ENCODE peak calls at places on chromosomes 6 and 20, in four cellular contexts. B is cardiac muscle cell; U is BE2C; M is naive thymus-derived CD4-positive, alpha-beta T cell. G is an unnamed sample.

GRCh38 chr20:38610521-38610920 is 8.9 kb downstream of the ARHGAP40 start:
- DNase-seq in M (no peak), U (no peak), B (peak; percentile 25), G (no peak)

GRCh38 chr20:57576002-57576401 is 15.1 kb downstream of the PCK1 start:
- DNase-seq in U (no peak), B (no peak), M (no peak), G (no peak)

GRCh38 chr20:20130399-20130798 is 78.1 kb downstream of the CFAP61 start:
- DNase-seq in B (no peak), U (peak; percentile 31), M (no peak), G (peak; percentile 52)

GRCh38 chr20:57369601-57370000 is 18.5 kb downstream of the RAE1 start:
- DNase-seq in B (no peak), U (no peak), M (no peak), G (no peak)

GRCh38 chr6:113103618-113104390 is 753.3 kb upstream of the MARCKS start:
- DNase-seq in U (no peak), M (no peak), B (peak; percentile 47), G (peak; percentile 48)

GRCh38 chr6:130337534-130337933 is 28.3 kb upstream of the TMEM200A start:
- DNase-seq in U (no peak), M (no peak), B (no peak), G (no peak)

GRCh38 chr6:90860822-90861601 is 274.1 kb upstream of the MAP3K7 start:
- DNase-seq in U (no peak), M (no peak), B (peak; percentile 12), G (peak; percentile 46)

GRCh38 chr20:20549699-20550098 is 162.7 kb downstream of the RALGAPA2 start:
- DNase-seq in B (peak; percentile 2), M (no peak), U (no peak), G (no peak)

GRCh38 chr6:144659202-144659731 is 374.1 kb downstream of the UTRN start:
- DNase-seq in M (peak; percentile 13), B (peak; percentile 80), U (peak; percentile 71), G (no peak)

GRCh38 chr20:36202891-36203338 is 33.4 kb upstream of the AAR2 start:
- DNase-seq in M (peak; percentile 78), B (peak; percentile 66), U (peak; percentile 78), G (peak; percentile 70)

GRCh38 chr6:43904311-43905123 is 134.5 kb downstream of the VEGFA start:
- DNase-seq in B (no peak), M (no peak), U (no peak), G (peak; percentile 59)

GRCh38 chr20:7696311-7696710 is 243.9 kb downstream of the HAO1 start:
- DNase-seq in B (no peak), M (no peak), U (no peak), G (no peak)

GRCh38 chr6:11779308-11780096 is 899 bp upstream of the ADTRP start:
- DNase-seq in U (no peak), M (no peak), B (no peak), G (no peak)

DNA sequence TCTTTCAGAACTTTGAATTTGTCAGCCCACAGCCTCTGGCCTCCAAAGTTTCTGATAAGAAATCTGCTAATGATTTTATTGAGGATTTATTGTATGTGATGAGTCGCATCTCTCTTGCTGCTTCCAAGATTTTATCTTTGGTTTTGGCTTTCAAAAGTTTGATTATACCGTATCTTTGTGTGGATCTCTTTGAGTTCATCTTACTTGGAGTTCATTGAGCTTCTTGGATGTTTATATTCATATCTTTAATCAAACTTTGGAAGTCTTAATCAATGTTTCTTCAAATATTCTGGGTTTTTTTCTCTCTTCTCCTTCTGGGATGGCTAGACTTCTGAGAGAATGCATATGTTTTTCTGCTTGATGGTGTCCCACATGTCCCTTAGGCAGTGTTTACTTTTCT is 3.3 kb upstream of the ASIP start:
- DNase-seq in M (no peak), B (no peak), U (no peak), G (no peak)
- H3K9me3 ChIP-seq in M (no peaks in the 10 kb centered on the region), B (no peaks in the 10 kb centered on the region), U (no peaks in the 10 kb centered on the region), G (peaks cover 15% of the 10 kb centered on the region)

GRCh38 chr6:122931916-122932315 is 64.1 kb upstream of the CLVS2 start:
- DNase-seq in U (no peak), M (no peak), B (no peak), G (no peak)

DNA sequence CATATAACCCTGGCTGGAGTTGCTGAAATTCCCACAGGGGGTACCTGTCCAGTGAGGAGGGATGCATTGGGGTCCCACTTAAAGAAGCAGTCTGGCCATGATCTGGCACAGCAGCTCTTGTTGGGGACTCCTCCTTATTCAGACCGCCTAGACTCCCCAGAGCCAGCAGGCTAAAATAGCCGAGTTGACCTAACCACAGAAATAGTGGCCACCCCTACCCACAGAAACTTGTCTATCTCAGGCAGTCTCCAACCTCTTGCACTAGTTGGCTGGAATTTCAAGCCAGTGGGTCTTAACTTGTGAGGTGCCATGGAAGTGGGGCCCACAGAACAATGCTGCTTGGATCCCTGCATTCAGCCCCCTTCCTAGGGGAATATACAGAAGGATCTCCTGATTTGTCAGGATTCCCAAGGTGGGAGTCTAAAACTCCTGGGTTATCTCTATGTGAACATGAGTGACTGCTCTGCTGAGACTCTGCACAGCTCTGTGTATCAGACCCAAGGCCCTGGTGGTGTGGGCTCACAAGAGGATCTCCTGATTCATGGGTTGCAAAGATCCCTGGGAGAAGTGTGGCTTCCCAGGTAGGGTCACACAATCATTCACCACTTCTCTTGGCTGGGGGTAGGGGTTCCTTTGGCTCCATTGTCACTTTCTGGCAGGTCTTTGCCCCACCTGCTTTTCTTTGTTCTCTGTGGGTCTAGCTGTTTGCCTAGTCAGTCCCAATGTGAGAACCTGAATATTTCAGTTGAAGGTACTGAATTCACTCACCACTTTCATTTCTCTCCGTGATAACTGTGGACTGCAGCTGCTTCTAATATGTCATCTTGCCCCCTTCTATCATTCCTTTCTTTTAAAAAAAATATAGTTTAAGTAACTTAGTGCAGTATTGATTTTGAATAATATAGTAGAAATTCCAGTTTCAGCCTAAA is 65.5 kb upstream of the CLVS2 start:
- DNase-seq in U (no peak), B (no peak), M (no peak), G (no peak)
- H3K9me3 ChIP-seq in U (no peaks in the 10 kb centered on the region), B (no peaks in the 10 kb centered on the region), M (peaks cover 5% of the 10 kb centered on the region), G (no peaks in the 10 kb centered on the region)

DNA sequence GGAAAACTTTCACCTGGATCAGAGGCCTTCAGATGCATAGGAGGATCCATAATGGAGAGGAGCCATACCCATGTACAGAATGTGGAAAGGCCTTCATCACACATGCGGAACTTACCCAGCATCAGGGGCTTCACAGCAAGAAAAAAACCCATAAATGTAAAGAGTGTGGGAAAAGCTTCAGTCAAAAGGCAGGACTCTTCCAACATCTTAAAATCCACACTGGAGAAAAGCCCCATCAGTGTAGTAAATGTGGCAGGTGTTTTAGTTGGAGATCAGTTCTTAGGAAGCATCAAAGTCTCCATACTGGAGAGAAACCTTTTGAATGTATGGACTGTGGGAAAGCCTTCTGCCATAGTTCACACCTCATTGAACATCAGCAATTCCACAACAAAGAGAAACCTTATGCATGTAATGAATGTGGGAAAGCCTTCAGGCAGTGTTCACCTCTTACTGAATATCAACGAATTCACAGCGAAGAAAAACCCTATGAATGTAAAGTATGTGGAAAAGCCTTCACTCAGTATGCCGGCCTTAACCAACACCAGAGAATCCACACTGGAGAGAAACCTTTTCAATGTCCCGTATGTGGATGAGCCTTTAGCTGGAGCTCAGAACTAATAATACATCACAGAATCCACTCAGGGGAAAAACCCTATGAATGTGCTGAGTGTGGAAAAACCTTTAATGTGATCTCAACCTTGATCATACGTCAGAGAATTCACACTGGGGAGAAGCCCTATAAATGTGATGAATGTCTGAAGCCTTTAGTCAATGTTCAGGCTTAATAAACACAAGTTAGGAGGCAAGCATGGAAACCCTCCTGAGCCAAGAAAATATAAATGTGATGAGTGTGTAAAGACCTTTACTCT is 36.7 kb upstream of the ZSCAN9 start:
- DNase-seq in B (no peak), U (no peak), M (no peak), G (no peak)
- H3K9me3 ChIP-seq in B (peaks cover 8% of the 10 kb centered on the region), U (peaks cover 8% of the 10 kb centered on the region), M (peaks cover 47% of the 10 kb centered on the region), G (peaks cover 46% of the 10 kb centered on the region)

GRCh38 chr20:41567615-41568014 is 50.6 kb downstream of the CHD6 start:
- DNase-seq in M (no peak), U (no peak), B (no peak), G (no peak)
- H3K9me3 ChIP-seq in M (no peaks in the 10 kb centered on the region), U (no peaks in the 10 kb centered on the region), B (no peaks in the 10 kb centered on the region), G (no peaks in the 10 kb centered on the region)

GRCh38 chr20:35199696-35200095 is 26.8 kb upstream of the MMP24 start:
- DNase-seq in U (no peak), M (no peak), B (no peak), G (no peak)
- H3K9me3 ChIP-seq in U (no peaks in the 10 kb centered on the region), M (peaks cover 6% of the 10 kb centered on the region), B (no peaks in the 10 kb centered on the region), G (peaks cover 14% of the 10 kb centered on the region)

GRCh38 chr20:31414381-31414780 is 8.4 kb upstream of the DEFB121 start:
- DNase-seq in B (no peak), M (no peak), U (no peak), G (no peak)
- H3K9me3 ChIP-seq in B (no peaks in the 10 kb centered on the region), M (no peaks in the 10 kb centered on the region), U (no peaks in the 10 kb centered on the region), G (no peaks in the 10 kb centered on the region)

DNA sequence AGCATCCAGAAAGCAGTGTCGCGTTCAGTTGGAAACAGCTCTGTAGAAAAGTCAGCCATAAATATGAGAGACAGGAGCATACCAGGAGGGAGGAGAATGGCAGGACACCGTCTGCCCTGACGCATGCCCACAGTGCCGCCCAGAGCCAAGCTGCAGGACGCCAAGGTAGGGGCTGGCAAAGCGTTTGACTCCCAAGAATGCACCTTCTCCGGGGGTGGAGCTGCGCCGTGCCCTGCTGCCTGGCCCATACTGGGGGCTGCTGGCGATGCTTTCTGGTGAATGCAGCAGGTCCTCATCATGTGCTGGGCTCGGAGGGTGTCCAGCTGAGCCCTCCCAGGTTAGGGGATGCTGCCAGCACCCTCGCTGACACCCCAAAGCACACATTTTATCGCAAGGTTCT is 349.8 kb downstream of the CDH4 start:
- DNase-seq in B (no peak), U (no peak), M (no peak), G (no peak)
- H3K9me3 ChIP-seq in B (no peaks in the 10 kb centered on the region), U (no peaks in the 10 kb centered on the region), M (peaks cover under 1% of the 10 kb centered on the region), G (peaks cover 7% of the 10 kb centered on the region)

GRCh38 chr6:169470790-169471189 is 217.1 kb upstream of the THBS2 start:
- DNase-seq in U (no peak), M (no peak), B (no peak), G (no peak)
- H3K9me3 ChIP-seq in U (no peaks in the 10 kb centered on the region), M (peaks cover 16% of the 10 kb centered on the region), B (no peaks in the 10 kb centered on the region), G (peaks cover 10% of the 10 kb centered on the region)

G was measured in A673.